ENCODE peak calls at places on chromosomes 11 and 22, in seven cellular contexts. U is NCI-H460, Q is NCI-H1105 treated with DMSO at 0.1 percent for 48 hours, G is NCI-H1092, N is right atrium auricular region, Y is NCI-H82, X is activated T-cell treated with anti-CD3 and anti-CD28 coated beads for 1 hour. L is an unnamed sample.

GRCh38 chr11:75270896-75271415 is 30.4 kb downstream of the TPBGL start:
- DNase-seq in U (no peak), Q (peak), G (no peak), N (no peak), Y (peak), X (no peak), L (no peak)

GRCh38 chr22:45934659-45935341 is 42.2 kb downstream of the WNT7B start:
- DNase-seq in U (peak), Q (no peak), G (peak), N (no peak), Y (no peak), X (no peak), L (no peak)

GRCh38 chr22:49961601-49962011 is 1.0 kb downstream of the PIM3 start:
- DNase-seq in U (no peak), Q (no peak), G (no peak), N (no peak), Y (no peak), X (no peak), L (no peak)

GRCh38 chr11:67280341-67280790 is 8.7 kb upstream of the ANKRD13D start:
- DNase-seq in U (no peak), Q (no peak), G (no peak), N (no peak), Y (no peak), X (no peak), L (no peak)

GRCh38 chr11:109374032-109374431 is 48.0 kb upstream of the C11orf87 start:
- DNase-seq in U (no peak), Q (no peak), G (no peak), N (no peak), Y (no peak), X (no peak), L (no peak)

GRCh38 chr11:241634-242033 is 4.9 kb downstream of the PSMD13 start:
- DNase-seq in U (no peak), Q (no peak), G (no peak), N (no peak), Y (no peak), X (no peak), L (no peak)

GRCh38 chr11:129740877-129741276 is 74.8 kb upstream of the TMEM45B start:
- DNase-seq in U (no peak), Q (no peak), G (no peak), N (no peak), Y (no peak), X (no peak), L (no peak)

GRCh38 chr22:42437488-42438292 is 5.5 kb upstream of the NFAM1 start:
- DNase-seq in U (peak), Q (peak), G (peak), N (no peak), Y (peak), X (peak), L (no peak)

GRCh38 chr22:27576413-27576812 is 225.1 kb downstream of the MN1 start:
- DNase-seq in U (no peak), Q (no peak), G (no peak), N (no peak), Y (no peak), X (no peak), L (no peak)

GRCh38 chr11:1307998-1308744 is 1.3 kb downstream of the TOLLIP start:
- DNase-seq in U (no peak), Q (no peak), G (no peak), N (no peak), Y (peak), X (no peak), L (no peak)

GRCh38 chr22:48832592-48832991 is 995.1 kb downstream of the BRD1 start:
- DNase-seq in U (no peak), Q (no peak), G (no peak), N (no peak), Y (no peak), X (no peak), L (no peak)

GRCh38 chr11:59615132-59615636 is 390 bp downstream of the OSBP start:
- DNase-seq in U (no peak), Q (peak), G (peak), N (peak), Y (peak), X (peak), L (peak)

GRCh38 chr11:57888385-57888784 is 126.8 kb downstream of the CTNND1 start:
- DNase-seq in U (no peak), Q (no peak), G (no peak), N (no peak), Y (no peak), X (no peak), L (no peak)

GRCh38 chr11:21268036-21268435 is 598.6 kb downstream of the NELL1 start:
- DNase-seq in U (no peak), Q (no peak), G (no peak), N (no peak), Y (no peak), X (no peak), L (no peak)

GRCh38 chr11:69774354-69775162 is 583 bp downstream of the FGF4 start:
- DNase-seq in U (no peak), Q (no peak), G (no peak), N (no peak), Y (no peak), X (no peak), L (no peak)

GRCh38 chr11:48001438-48002021 is 21.2 kb downstream of the PTPRJ start:
- DNase-seq in U (no peak), Q (no peak), G (no peak), N (no peak), Y (no peak), X (peak), L (no peak)

GRCh38 chr11:123221074-123221473 is 26.0 kb upstream of the CLMP start:
- DNase-seq in U (no peak), Q (no peak), G (no peak), N (no peak), Y (no peak), X (no peak), L (no peak)

GRCh38 chr11:120043323-120043945 is 94.5 kb downstream of the TRIM29 start:
- DNase-seq in U (no peak), Q (no peak), G (no peak), N (no peak), Y (no peak), X (no peak), L (no peak)

L was measured in GM18507.